ENCODE peak calls at places on chromosomes 2 and 18, in seven cellular contexts. One of them, this sample, is unnamed.

GRCh38 chr18:40124107-40124506 is 1830.9 kb upstream of the PIK3C3 start:
- DNase-seq in ascending aorta: no peak
- DNase-seq in activated naive CD4-positive, alpha-beta T cell: no peak
- DNase-seq in RPMI8226: no peak
- DNase-seq in progenitor cell of endocrine pancreas: no peak
- DNase-seq in tibial nerve: no peak
- DNase-seq in GM04504: no peak
- DNase-seq in this sample: peak; percentile 88

GRCh38 chr2:24491626-24492282 is 700 bp downstream of the NCOA1 start:
- DNase-seq in RPMI8226: peak; percentile 42
- DNase-seq in progenitor cell of endocrine pancreas: peak; percentile 47
- DNase-seq in tibial nerve: no peak
- DNase-seq in GM04504: no peak
- DNase-seq in ascending aorta: peak; percentile 79
- DNase-seq in activated naive CD4-positive, alpha-beta T cell: peak; percentile 33
- DNase-seq in this sample: peak; percentile 14

GRCh38 chr2:29110916-29111315 is 4.3 kb upstream of the CLIP4 start:
- DNase-seq in ascending aorta: no peak
- DNase-seq in RPMI8226: peak; percentile 40
- DNase-seq in GM04504: no peak
- DNase-seq in progenitor cell of endocrine pancreas: no peak
- DNase-seq in tibial nerve: no peak
- DNase-seq in activated naive CD4-positive, alpha-beta T cell: no peak
- DNase-seq in this sample: peak; percentile 56

GRCh38 chr2:158616480-158616879 is 159.7 kb downstream of the PKP4 start:
- DNase-seq in activated naive CD4-positive, alpha-beta T cell: no peak
- DNase-seq in RPMI8226: no peak
- DNase-seq in progenitor cell of endocrine pancreas: no peak
- DNase-seq in tibial nerve: no peak
- DNase-seq in GM04504: no peak
- DNase-seq in ascending aorta: no peak
- DNase-seq in this sample: no peak

GRCh38 chr18:51593931-51594330 is 396.4 kb upstream of the MEX3C start:
- DNase-seq in RPMI8226: no peak
- DNase-seq in ascending aorta: no peak
- DNase-seq in tibial nerve: no peak
- DNase-seq in activated naive CD4-positive, alpha-beta T cell: no peak
- DNase-seq in GM04504: no peak
- DNase-seq in progenitor cell of endocrine pancreas: no peak
- DNase-seq in this sample: no peak

GRCh38 chr18:59876310-59876626 is 23.5 kb upstream of the PMAIP1 start:
- DNase-seq in activated naive CD4-positive, alpha-beta T cell: no peak
- DNase-seq in tibial nerve: no peak
- DNase-seq in progenitor cell of endocrine pancreas: no peak
- DNase-seq in ascending aorta: no peak
- DNase-seq in GM04504: no peak
- DNase-seq in RPMI8226: no peak
- DNase-seq in this sample: no peak

GRCh38 chr2:102686479-102687439 is 67.4 kb downstream of the SLC9A2 start:
- DNase-seq in progenitor cell of endocrine pancreas: no peak
- DNase-seq in tibial nerve: no peak
- DNase-seq in activated naive CD4-positive, alpha-beta T cell: no peak
- DNase-seq in GM04504: no peak
- DNase-seq in ascending aorta: no peak
- DNase-seq in RPMI8226: no peak
- DNase-seq in this sample: no peak

GRCh38 chr2:237888389-237888788 is 29.0 kb downstream of the RAMP1 start:
- DNase-seq in progenitor cell of endocrine pancreas: no peak
- DNase-seq in RPMI8226: no peak
- DNase-seq in activated naive CD4-positive, alpha-beta T cell: no peak
- DNase-seq in tibial nerve: no peak
- DNase-seq in ascending aorta: no peak
- DNase-seq in GM04504: peak; percentile 11
- DNase-seq in this sample: peak; percentile 89

GRCh38 chr2:143471550-143471949 is 342.3 kb downstream of the ARHGAP15 start:
- DNase-seq in activated naive CD4-positive, alpha-beta T cell: no peak
- DNase-seq in ascending aorta: no peak
- DNase-seq in progenitor cell of endocrine pancreas: no peak
- DNase-seq in RPMI8226: no peak
- DNase-seq in GM04504: no peak
- DNase-seq in tibial nerve: no peak
- DNase-seq in this sample: no peak

GRCh38 chr2:73970850-73971471 is 13.7 kb upstream of the TET3 start:
- DNase-seq in GM04504: no peak
- DNase-seq in ascending aorta: peak; percentile 84
- DNase-seq in tibial nerve: peak; percentile 67
- DNase-seq in activated naive CD4-positive, alpha-beta T cell: peak; percentile 24
- DNase-seq in RPMI8226: peak; percentile 93
- DNase-seq in progenitor cell of endocrine pancreas: no peak
- DNase-seq in this sample: no peak

GRCh38 chr18:37964885-37965571 is 399.4 kb upstream of the CELF4 start:
- DNase-seq in progenitor cell of endocrine pancreas: no peak
- DNase-seq in activated naive CD4-positive, alpha-beta T cell: no peak
- DNase-seq in RPMI8226: no peak
- DNase-seq in tibial nerve: no peak
- DNase-seq in GM04504: no peak
- DNase-seq in ascending aorta: no peak
- DNase-seq in this sample: no peak

GRCh38 chr2:67260348-67261277 is 136.5 kb upstream of the ETAA1 start:
- DNase-seq in ascending aorta: peak; percentile 92
- DNase-seq in RPMI8226: no peak
- DNase-seq in activated naive CD4-positive, alpha-beta T cell: no peak
- DNase-seq in tibial nerve: peak; percentile 15
- DNase-seq in GM04504: peak; percentile 98
- DNase-seq in progenitor cell of endocrine pancreas: no peak
- DNase-seq in this sample: peak; percentile 96

GRCh38 chr2:208000701-208001395 is 24.5 kb downstream of the PLEKHM3 start:
- DNase-seq in progenitor cell of endocrine pancreas: no peak
- DNase-seq in GM04504: no peak
- DNase-seq in tibial nerve: no peak
- DNase-seq in activated naive CD4-positive, alpha-beta T cell: no peak
- DNase-seq in ascending aorta: no peak
- DNase-seq in RPMI8226: no peak
- DNase-seq in this sample: no peak

GRCh38 chr2:230054079-230054478 is 14.6 kb downstream of the SLC16A14 start:
- DNase-seq in progenitor cell of endocrine pancreas: no peak
- DNase-seq in RPMI8226: no peak
- DNase-seq in activated naive CD4-positive, alpha-beta T cell: no peak
- DNase-seq in ascending aorta: no peak
- DNase-seq in GM04504: no peak
- DNase-seq in tibial nerve: no peak
- DNase-seq in this sample: peak; percentile 74

GRCh38 chr2:213002383-213002782 is 149.0 kb downstream of the IKZF2 start:
- DNase-seq in tibial nerve: no peak
- DNase-seq in GM04504: no peak
- DNase-seq in activated naive CD4-positive, alpha-beta T cell: no peak
- DNase-seq in ascending aorta: no peak
- DNase-seq in RPMI8226: no peak
- DNase-seq in progenitor cell of endocrine pancreas: no peak
- DNase-seq in this sample: no peak

GRCh38 chr2:98608962-98609604 is 694 bp downstream of the UNC50 start:
- DNase-seq in tibial nerve: no peak
- DNase-seq in activated naive CD4-positive, alpha-beta T cell: no peak
- DNase-seq in RPMI8226: peak; percentile 25
- DNase-seq in GM04504: peak; percentile 14
- DNase-seq in ascending aorta: no peak
- DNase-seq in progenitor cell of endocrine pancreas: no peak
- DNase-seq in this sample: peak; percentile 68

GRCh38 chr2:201260302-201260800 is at the start of gene CASP8:
- DNase-seq in progenitor cell of endocrine pancreas: no peak
- DNase-seq in tibial nerve: no peak
- DNase-seq in GM04504: peak; percentile 51
- DNase-seq in RPMI8226: peak; percentile 88
- DNase-seq in activated naive CD4-positive, alpha-beta T cell: peak; percentile 24
- DNase-seq in ascending aorta: peak; percentile 69
- DNase-seq in this sample: peak; percentile 69

GRCh38 chr2:72673279-72673678 is 152.6 kb downstream of the EXOC6B start:
- DNase-seq in GM04504: no peak
- DNase-seq in progenitor cell of endocrine pancreas: no peak
- DNase-seq in activated naive CD4-positive, alpha-beta T cell: no peak
- DNase-seq in tibial nerve: no peak
- DNase-seq in ascending aorta: no peak
- DNase-seq in RPMI8226: no peak
- DNase-seq in this sample: no peak

GRCh38 chr18:30925795-30926194 is 116.7 kb downstream of the DSC3 start:
- DNase-seq in RPMI8226: no peak
- DNase-seq in ascending aorta: no peak
- DNase-seq in progenitor cell of endocrine pancreas: no peak
- DNase-seq in activated naive CD4-positive, alpha-beta T cell: no peak
- DNase-seq in GM04504: no peak
- DNase-seq in tibial nerve: no peak
- DNase-seq in this sample: peak; percentile 1

GRCh38 chr18:47594063-47594462 is 336.4 kb downstream of the SMAD2 start:
- DNase-seq in tibial nerve: no peak
- DNase-seq in activated naive CD4-positive, alpha-beta T cell: no peak
- DNase-seq in GM04504: no peak
- DNase-seq in progenitor cell of endocrine pancreas: no peak
- DNase-seq in RPMI8226: no peak
- DNase-seq in ascending aorta: no peak
- DNase-seq in this sample: no peak

GRCh38 chr2:139720056-139720455 is 939.9 kb upstream of the NXPH2 start:
- DNase-seq in ascending aorta: no peak
- DNase-seq in activated naive CD4-positive, alpha-beta T cell: no peak
- DNase-seq in GM04504: no peak
- DNase-seq in tibial nerve: no peak
- DNase-seq in progenitor cell of endocrine pancreas: no peak
- DNase-seq in RPMI8226: no peak
- DNase-seq in this sample: no peak

GRCh38 chr2:11175293-11175795 is 20.1 kb downstream of the SLC66A3 start:
- DNase-seq in GM04504: no peak
- DNase-seq in RPMI8226: no peak
- DNase-seq in progenitor cell of endocrine pancreas: no peak
- DNase-seq in activated naive CD4-positive, alpha-beta T cell: no peak
- DNase-seq in ascending aorta: no peak
- DNase-seq in tibial nerve: no peak
- DNase-seq in this sample: peak; percentile 78

GRCh38 chr2:206442516-206442853 is 847 bp upstream of the ADAM23 start:
- DNase-seq in ascending aorta: no peak
- DNase-seq in tibial nerve: no peak
- DNase-seq in progenitor cell of endocrine pancreas: no peak
- DNase-seq in activated naive CD4-positive, alpha-beta T cell: no peak
- DNase-seq in RPMI8226: no peak
- DNase-seq in GM04504: no peak
- DNase-seq in this sample: no peak

GRCh38 chr2:84841577-84841976 is 39.3 kb downstream of the TRABD2A start:
- DNase-seq in activated naive CD4-positive, alpha-beta T cell: peak; percentile 16
- DNase-seq in ascending aorta: no peak
- DNase-seq in GM04504: no peak
- DNase-seq in tibial nerve: no peak
- DNase-seq in RPMI8226: no peak
- DNase-seq in progenitor cell of endocrine pancreas: no peak
- DNase-seq in this sample: no peak

GRCh38 chr2:240579771-240580614 is 6.5 kb upstream of the CAPN10 start:
- DNase-seq in RPMI8226: peak; percentile 96
- DNase-seq in tibial nerve: no peak
- DNase-seq in progenitor cell of endocrine pancreas: no peak
- DNase-seq in activated naive CD4-positive, alpha-beta T cell: peak; percentile 52
- DNase-seq in ascending aorta: peak; percentile 86
- DNase-seq in GM04504: peak; percentile 91
- DNase-seq in this sample: peak; percentile 87

GRCh38 chr2:61257446-61257845 is 95.5 kb downstream of the C2orf74 start:
- DNase-seq in activated naive CD4-positive, alpha-beta T cell: no peak
- DNase-seq in progenitor cell of endocrine pancreas: no peak
- DNase-seq in RPMI8226: no peak
- DNase-seq in tibial nerve: no peak
- DNase-seq in GM04504: no peak
- DNase-seq in ascending aorta: no peak
- DNase-seq in this sample: no peak

This sample was measured in choroid plexus epithelial cell.